ENCODE peak calls at places on chromosomes 12 and 14, in five cellular contexts. D is neural progenitor cell, Y is adrenal gland, E is thoracic aorta, J is heart right ventricle. L is an unnamed sample. For H3K4me1, the result is how much of the 10 kb centered on the place peaks cover.

GRCh38 chr14:44937547-44937946 is 24.2 kb downstream of the KLHL28 start:
- DNase-seq in D (no peak), Y (no peak), E (no peak), J (no peak), L (no peak)

GRCh38 chr12:71865166-71865713 is 25.7 kb downstream of the TBC1D15 start:
- DNase-seq in D (no peak), Y (peak), E (no peak), J (no peak), L (peak)

GRCh38 chr12:9742665-9743064 is 9.8 kb upstream of the CLECL1 start:
- DNase-seq in D (no peak), Y (no peak), E (no peak), J (no peak), L (no peak)

GRCh38 chr12:16299403-16299802 is 21.9 kb upstream of the SLC15A5 start:
- DNase-seq in D (no peak), Y (no peak), E (no peak), J (no peak), L (no peak)

GRCh38 chr12:94698553-94698952 is 48.2 kb upstream of the TMCC3 start:
- DNase-seq in D (no peak), Y (no peak), E (no peak), J (no peak), L (no peak)

GRCh38 chr14:28406181-28406580 is 360.4 kb upstream of the FOXG1 start:
- DNase-seq in D (no peak), Y (no peak), E (no peak), J (no peak), L (no peak)

GRCh38 chr14:74882103-74882920 is 596 bp downstream of the DLST start:
- DNase-seq in D (peak), Y (peak), E (peak), J (peak), L (peak)

GRCh38 chr12:121464331-121464730 is 64.4 kb downstream of the RNF34 start:
- DNase-seq in D (no peak), Y (no peak), E (no peak), J (no peak), L (no peak)

GRCh38 chr14:93788557-93789365 is 476 bp upstream of the PRIMA1 start:
- DNase-seq in D (peak), Y (no peak), E (no peak), J (peak), L (no peak)

GRCh38 chr12:77893918-77894317 is 63.2 kb downstream of the NAV3 start:
- DNase-seq in D (no peak), Y (peak), E (no peak), J (no peak), L (no peak)

GRCh38 chr12:24728366-24728765 is 220.5 kb downstream of the BCAT1 start:
- DNase-seq in D (peak), Y (no peak), E (no peak), J (no peak), L (no peak)

GRCh38 chr14:93219103-93219726 is 12.2 kb downstream of the UBR7 start:
- DNase-seq in D (peak), Y (peak), E (no peak), J (no peak), L (no peak)

GRCh38 chr12:131434208-131435125 is 276.4 kb upstream of the SFSWAP start:
- DNase-seq in D (no peak), Y (no peak), E (no peak), J (no peak), L (no peak)

GRCh38 chr12:19125325-19125724 is 4.2 kb upstream of the PLEKHA5 start:
- DNase-seq in D (no peak), Y (no peak), E (no peak), J (no peak), L (no peak)

GRCh38 chr12:77118696-77119095 is 53.3 kb upstream of the E2F7 start:
- DNase-seq in D (no peak), Y (no peak), E (no peak), J (no peak), L (peak)

GRCh38 chr14:98997526-98998205 is 274.3 kb downstream of the BCL11B start:
- DNase-seq in D (no peak), Y (no peak), E (no peak), J (no peak), L (no peak)

GRCh38 chr12:11576104-11576503 is 73.4 kb upstream of the ETV6 start:
- DNase-seq in D (no peak), Y (no peak), E (no peak), J (no peak), L (no peak)

GRCh38 chr12:52082988-52083637 is 3.6 kb downstream of the SMIM41 start:
- DNase-seq in D (peak), Y (peak), E (no peak), J (peak), L (peak)

GRCh38 chr14:23245282-23245681 is 7.5 kb downstream of the RNF212B start:
- DNase-seq in D (no peak), Y (no peak), E (no peak), J (no peak), L (no peak)

GRCh38 chr14:39272918-39273317 is 39.2 kb downstream of the MIA2 start:
- DNase-seq in D (no peak), Y (no peak), E (no peak), J (no peak), L (no peak)

GRCh38 chr12:34303091-34303870 is 281.0 kb downstream of the ALG10 start:
- DNase-seq in D (no peak), Y (no peak), E (no peak), J (no peak), L (no peak)

GRCh38 chr12:14868916-14869315 is 16.7 kb downstream of the MGP start:
- DNase-seq in D (no peak), Y (no peak), E (no peak), J (no peak), L (no peak)

GRCh38 chr12:92468358-92469020 is 234.3 kb upstream of the PLEKHG7 start:
- DNase-seq in D (no peak), Y (no peak), E (no peak), J (no peak), L (no peak)
- H3K4me1 ChIP-seq in D (under half), Y (under half), E (under half), J (under half), L (under half)

GRCh38 chr12:48853228-48853688 is 1.3 kb upstream of the DDX23 start:
- DNase-seq in D (peak), Y (peak), E (peak), J (peak), L (peak)
- H3K4me1 ChIP-seq in D (under half), Y (under half), E (under half), J (under half), L (under half)

DNA sequence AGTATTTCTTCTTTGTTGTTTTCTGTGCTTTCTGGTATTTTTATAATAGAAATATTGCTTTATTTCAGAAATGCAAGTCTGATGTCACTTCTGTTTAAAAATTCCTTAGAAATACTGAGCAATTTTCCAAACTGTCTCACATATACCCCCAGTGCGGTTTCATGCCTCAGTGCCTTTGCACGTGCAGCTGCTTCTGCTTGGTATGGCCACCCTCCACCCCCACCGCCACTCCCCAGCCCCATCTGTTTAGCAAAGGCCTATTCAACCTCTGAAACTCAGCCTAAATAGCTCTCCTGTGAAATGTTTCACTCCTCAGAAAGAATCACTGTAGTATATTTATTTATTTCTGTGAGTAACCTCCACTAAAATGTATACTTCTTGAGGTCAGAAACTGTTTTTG is 52.3 kb downstream of the PPM1H start:
- DNase-seq in D (no peak), Y (no peak), E (no peak), J (no peak), L (no peak)
- H3K4me1 ChIP-seq in D (under half), Y (under half), E (under half), J (under half), L (under half)

DNA sequence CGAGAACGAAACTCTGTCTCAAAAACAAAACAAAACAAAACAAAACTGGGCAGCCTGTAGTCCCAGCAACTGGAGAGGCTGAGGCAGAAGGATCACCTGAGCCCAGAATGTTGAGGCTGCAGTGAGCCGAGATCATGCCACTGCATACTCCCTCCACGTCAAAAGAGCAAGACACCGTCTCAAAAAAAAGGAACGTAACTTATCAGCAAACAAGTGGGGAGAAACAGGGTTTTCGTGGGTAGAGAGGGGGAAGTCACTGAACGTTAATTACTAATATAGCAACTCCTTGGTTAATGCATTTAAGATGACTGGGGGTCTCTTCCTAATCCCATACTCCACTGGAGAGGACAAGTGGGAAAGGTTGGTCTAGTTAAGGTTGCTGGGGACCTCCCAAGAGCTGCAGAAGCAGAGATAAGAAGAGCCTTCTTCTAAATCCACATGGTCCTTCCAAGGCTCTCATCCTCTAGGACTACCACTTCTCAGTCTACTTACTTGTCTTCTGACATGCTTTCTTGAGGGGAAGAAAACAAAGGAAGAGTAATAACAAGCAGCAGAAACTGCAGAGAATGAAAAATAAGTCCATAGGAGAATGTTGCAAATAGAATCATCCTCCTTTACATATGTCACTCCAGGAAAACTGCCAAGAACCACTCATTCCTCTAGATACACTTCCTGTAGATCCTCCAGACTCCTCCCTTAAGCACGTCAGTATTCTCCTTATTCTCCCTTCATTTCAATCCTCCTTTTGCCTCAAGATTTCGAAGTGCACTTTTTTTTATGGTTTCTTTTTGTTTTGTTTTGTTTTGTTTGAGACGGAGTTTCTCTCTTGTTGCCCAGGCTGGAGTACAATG is 5.8 kb downstream of the NUMB start:
- DNase-seq in D (no peak), Y (no peak), E (no peak), J (no peak), L (no peak)
- H3K4me1 ChIP-seq in D (under half), Y (under half), E (under half), J (under half), L (under half)

DNA sequence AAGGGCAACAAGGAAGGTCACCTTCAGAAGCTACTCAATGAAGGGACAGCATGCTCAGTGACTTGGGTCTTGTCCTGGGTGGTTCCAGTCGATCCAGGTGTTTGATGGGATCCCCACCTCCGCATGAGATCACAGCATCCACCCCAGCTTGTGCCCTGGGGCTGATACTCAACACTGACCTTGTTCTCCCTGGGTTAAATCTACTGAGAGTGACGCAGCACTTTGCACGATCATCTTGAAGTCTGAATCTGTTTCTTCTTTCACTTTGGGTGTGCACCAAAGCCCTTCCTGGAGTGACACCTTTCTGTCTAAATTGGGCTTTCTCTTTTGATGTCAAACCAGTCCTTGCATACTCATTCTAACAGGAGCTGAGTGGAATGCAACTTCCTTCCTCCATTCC is 13.8 kb downstream of the NOS1 start:
- DNase-seq in D (no peak), Y (no peak), E (no peak), J (no peak), L (no peak)
- H3K4me1 ChIP-seq in D (under half), Y (under half), E (under half), J (under half), L (under half)

GRCh38 chr14:50524731-50525510 is 7.4 kb downstream of the MAP4K5 start:
- DNase-seq in D (no peak), Y (no peak), E (no peak), J (no peak), L (no peak)
- H3K4me1 ChIP-seq in D (under half), Y (under half), E (half or more), J (under half), L (half or more)

GRCh38 chr14:101784631-101785030 is 23.1 kb downstream of the PPP2R5C start:
- DNase-seq in D (no peak), Y (no peak), E (no peak), J (no peak), L (no peak)

GRCh38 chr14:101780887-101781239 is 19.4 kb downstream of the PPP2R5C start:
- DNase-seq in D (peak), Y (peak), E (no peak), J (no peak), L (no peak)

GRCh38 chr14:101783260-101784016 is 21.9 kb downstream of the PPP2R5C start:
- DNase-seq in D (no peak), Y (peak), E (no peak), J (peak), L (no peak)

GRCh38 chr14:101780390-101780789 is 18.9 kb downstream of the PPP2R5C start:
- DNase-seq in D (no peak), Y (peak), E (no peak), J (no peak), L (no peak)

GRCh38 chr14:101781240-101782061 is 19.9 kb downstream of the PPP2R5C start:
- DNase-seq in D (peak), Y (peak), E (no peak), J (peak), L (no peak)
- H3K4me1 ChIP-seq in D (under half), Y (under half), E (under half), J (under half), L (under half)

DNA sequence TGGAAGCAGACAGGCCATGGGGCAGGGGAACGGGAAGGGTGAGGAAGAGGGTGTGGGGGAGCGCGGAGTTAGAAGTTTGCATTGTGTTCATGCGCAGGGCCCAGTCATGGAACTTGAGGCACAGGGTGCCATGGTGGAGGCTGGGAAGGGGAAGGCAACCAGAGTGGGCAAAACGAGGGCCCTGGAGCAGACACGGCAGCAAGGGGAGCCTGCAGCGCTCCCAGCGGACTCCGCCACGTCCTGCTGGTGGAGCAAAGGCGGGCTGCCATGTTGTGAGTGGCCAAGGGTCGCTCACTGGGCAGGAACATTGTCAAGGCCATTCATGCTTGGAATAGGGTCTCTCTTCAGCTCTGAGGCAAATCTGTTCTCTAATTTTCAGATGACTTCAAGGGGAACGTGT is 20.5 kb downstream of the DEGS2 start:
- DNase-seq in D (no peak), Y (no peak), E (no peak), J (no peak), L (no peak)
- H3K4me1 ChIP-seq in D (under half), Y (under half), E (under half), J (under half), L (under half)

DNA sequence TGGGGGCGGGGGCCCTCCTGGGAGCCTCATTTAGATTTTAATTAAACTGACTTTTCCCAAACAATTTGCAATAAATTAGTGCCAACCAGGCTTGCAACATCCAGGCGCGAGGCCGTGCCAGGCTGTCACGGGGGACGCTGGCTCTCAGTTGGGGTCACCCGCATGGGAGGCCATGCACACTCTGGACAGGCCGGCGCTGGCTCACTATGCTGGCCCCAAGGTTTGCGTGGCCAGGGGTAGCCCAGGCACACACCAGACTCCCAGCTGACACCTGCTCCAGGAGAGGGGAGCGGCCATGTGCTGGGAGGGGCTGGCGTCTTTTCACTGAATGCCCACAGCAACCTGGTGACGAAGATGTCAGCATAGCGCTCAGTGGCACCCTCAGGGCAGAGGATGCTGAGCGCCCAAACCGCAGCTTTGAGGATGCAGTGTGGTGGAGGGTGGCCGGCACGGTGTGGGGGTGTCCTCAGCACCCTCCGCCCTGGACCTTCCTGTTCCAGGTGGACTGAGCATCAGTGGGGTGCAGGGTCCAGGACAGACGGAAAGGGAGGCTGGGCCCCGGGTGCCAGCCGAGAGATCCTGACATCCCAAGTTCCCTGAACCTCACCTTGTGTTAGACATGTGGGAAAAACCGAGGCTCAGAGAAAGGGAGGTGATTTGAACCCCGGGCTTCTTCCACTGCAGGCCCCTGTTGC is 190.8 kb upstream of the C14orf180 start:
- DNase-seq in D (no peak), Y (no peak), E (no peak), J (no peak), L (no peak)
- H3K4me1 ChIP-seq in D (under half), Y (under half), E (under half), J (under half), L (under half)

GRCh38 chr12:27970981-27971489 is 1.5 kb downstream of the PTHLH start:
- DNase-seq in D (peak), Y (no peak), E (no peak), J (no peak), L (no peak)
- H3K4me1 ChIP-seq in D (under half), Y (under half), E (under half), J (under half), L (under half)